ENCODE peak calls at places on chromosomes 3 and 15, in seven cellular contexts. O is ovary; Y is fibroblast of the conjunctiva; B is NCI-H1105 treated with DMSO at 0.1 percent for 48 hours; C is GOT3; F is CD8-positive, alpha-beta memory T cell; Z is HS-27A. U is an unnamed sample.

GRCh38 chr3:108132727-108133373 is 42.0 kb upstream of the CD47 start:
- DNase-seq in B (no peak), O (no peak), C (no peak), Y (no peak), F (no peak), Z (peak; percentile 30), U (no peak)

GRCh38 chr15:39232512-39232911 is 348.4 kb upstream of the THBS1 start:
- DNase-seq in Z (peak; percentile 87), O (no peak), C (no peak), F (no peak), B (no peak), Y (peak; percentile 18), U (peak; percentile 83)

GRCh38 chr3:72444642-72445223 is 403.5 kb downstream of the SHQ1 start:
- DNase-seq in Z (no peak), B (no peak), C (no peak), Y (no peak), F (no peak), O (no peak), U (no peak)

GRCh38 chr3:65550137-65550536 is 488.6 kb downstream of the MAGI1 start:
- DNase-seq in O (no peak), C (no peak), Z (no peak), B (no peak), Y (no peak), F (no peak), U (no peak)

GRCh38 chr3:81476652-81477051 is 284.8 kb downstream of the GBE1 start:
- DNase-seq in C (no peak), O (no peak), B (no peak), Z (no peak), Y (no peak), F (no peak), U (no peak)

GRCh38 chr3:77577264-77577663 is 537.4 kb downstream of the ROBO2 start:
- DNase-seq in F (no peak), O (no peak), B (no peak), C (no peak), Y (no peak), Z (no peak), U (no peak)

GRCh38 chr15:78640840-78641733 is at the start of gene CHRNB4:
- DNase-seq in B (no peak), F (no peak), C (no peak), O (no peak), Z (no peak), Y (no peak), U (no peak)

GRCh38 chr3:185268194-185268809 is 14.5 kb upstream of the EHHADH start:
- DNase-seq in B (no peak), O (no peak), Y (no peak), F (no peak), Z (no peak), C (no peak), U (no peak)

GRCh38 chr3:120425877-120426276 is 24.9 kb downstream of the FSTL1 start:
- DNase-seq in C (no peak), Z (no peak), Y (peak; percentile 87), F (no peak), O (peak; percentile 51), B (no peak), U (peak; percentile 67)

GRCh38 chr15:59315914-59316428 is 56.7 kb downstream of the MYO1E start:
- DNase-seq in C (no peak), B (peak; percentile 97), O (no peak), Y (no peak), Z (peak; percentile 66), F (no peak), U (no peak)

GRCh38 chr3:64761729-64762432 is 74.1 kb upstream of the ADAMTS9 start:
- DNase-seq in Z (no peak), C (no peak), Y (no peak), O (no peak), F (no peak), B (no peak), U (no peak)

GRCh38 chr3:102183623-102184022 is 251.2 kb upstream of the ZPLD1 start:
- DNase-seq in Y (no peak), F (no peak), B (no peak), O (no peak), C (no peak), Z (no peak), U (no peak)

GRCh38 chr3:80278056-80278455 is 510.3 kb upstream of the ROBO1 start:
- DNase-seq in F (no peak), O (no peak), Z (no peak), Y (no peak), B (no peak), C (no peak), U (no peak)

GRCh38 chr15:28907338-28907961 is 21.7 kb downstream of the APBA2 start:
- DNase-seq in Y (no peak), C (no peak), B (no peak), O (no peak), F (no peak), Z (no peak), U (no peak)

GRCh38 chr3:59480486-59480995 is 430.7 kb upstream of the CFAP20DC start:
- DNase-seq in Z (peak; percentile 55), O (no peak), C (no peak), F (no peak), B (no peak), Y (peak; percentile 33), U (no peak)

GRCh38 chr3:172651936-172652595 is 58.8 kb downstream of the NCEH1 start:
- DNase-seq in Z (no peak), Y (no peak), B (no peak), C (no peak), O (no peak), F (no peak), U (no peak)

GRCh38 chr3:36372534-36372935 is 7.8 kb upstream of the STAC start:
- DNase-seq in Z (no peak), O (no peak), F (no peak), Y (no peak), B (no peak), C (no peak), U (no peak)

GRCh38 chr15:47987908-47988532 is 132.8 kb upstream of the SLC24A5 start:
- DNase-seq in F (no peak), O (peak; percentile 10), Y (peak; percentile 72), B (peak; percentile 68), C (no peak), Z (no peak), U (peak; percentile 47)

GRCh38 chr3:113200946-113201345 is 10.4 kb upstream of the BOC start:
- DNase-seq in B (no peak), O (no peak), C (no peak), Z (no peak), Y (no peak), F (no peak), U (no peak)

GRCh38 chr3:135911106-135911505 is 54.4 kb upstream of the PPP2R3A start:
- DNase-seq in O (no peak), C (no peak), F (no peak), Z (no peak), Y (no peak), B (no peak), U (no peak)

GRCh38 chr3:177452487-177452886 is 255.2 kb upstream of the TBL1XR1 start:
- DNase-seq in Y (peak; percentile 75), O (no peak), Z (no peak), F (no peak), C (no peak), B (no peak), U (peak; percentile 94)

GRCh38 chr3:23461069-23461468 is 257.9 kb downstream of the UBE2E2 start:
- DNase-seq in Y (peak; percentile 10), Z (no peak), O (no peak), B (no peak), C (no peak), F (no peak), U (no peak)

GRCh38 chr3:187798531-187799520 is 53.6 kb upstream of the BCL6 start:
- DNase-seq in B (no peak), F (no peak), Y (no peak), O (no peak), C (no peak), Z (no peak), U (no peak)

GRCh38 chr15:101361418-101361817 is 66.4 kb upstream of the SNRPA1 start:
- DNase-seq in O (no peak), Z (no peak), C (no peak), Y (no peak), F (no peak), B (no peak), U (no peak)

GRCh38 chr15:71702496-71702895 is 107.9 kb upstream of the NR2E3 start:
- DNase-seq in Z (no peak), O (no peak), B (no peak), F (no peak), Y (no peak), C (no peak), U (no peak)

GRCh38 chr15:89777073-89777820 is 1.1 kb downstream of the MESP2 start:
- DNase-seq in Y (no peak), C (no peak), Z (no peak), F (no peak), B (no peak), O (no peak), U (no peak)

GRCh38 chr3:161100994-161101393 is 4.2 kb downstream of the B3GALNT1 start:
- DNase-seq in Y (no peak), O (no peak), B (no peak), Z (no peak), C (no peak), F (no peak), U (no peak)

GRCh38 chr15:51401872-51402517 is 60.5 kb downstream of the GLDN start:
- DNase-seq in O (no peak), B (no peak), Y (no peak), Z (no peak), F (no peak), C (no peak), U (no peak)

GRCh38 chr3:160196511-160197104 is 28.6 kb upstream of the C3orf80 start:
- DNase-seq in F (no peak), Z (no peak), B (no peak), O (no peak), Y (peak; percentile 12), C (peak; percentile 38), U (no peak)

GRCh38 chr15:80455668-80456442 is 51.7 kb downstream of the ARNT2 start:
- DNase-seq in Z (peak; percentile 96), Y (peak; percentile 85), B (peak; percentile 50), C (peak; percentile 13), F (peak; percentile 34), O (peak; percentile 57), U (peak; percentile 84)

GRCh38 chr15:63436872-63437375 is 55.3 kb upstream of the CA12 start:
- DNase-seq in B (peak; percentile 86), C (peak; percentile 38), F (peak; percentile 33), O (peak; percentile 80), Z (peak; percentile 19), Y (peak; percentile 61), U (peak; percentile 48)

GRCh38 chr3:155738580-155739076 is 6.2 kb downstream of the PLCH1 start:
- DNase-seq in F (no peak), Z (no peak), Y (no peak), C (no peak), O (no peak), B (no peak), U (no peak)

GRCh38 chr15:83113881-83114280 is 6.4 kb downstream of the TM6SF1 start:
- DNase-seq in C (no peak), B (no peak), O (no peak), Z (no peak), Y (no peak), F (no peak), U (no peak)